ENCODE peak calls at places on chromosomes 13 and 19, in six cellular contexts. One of them, this sample, is unnamed.

GRCh38 chr13:52034616-52035226 is 10.2 kb downstream of the UTP14C start:
- DNase-seq in neural progenitor cell: no peak
- DNase-seq in SK-N-SH: no peak
- DNase-seq in PC-3: no peak
- DNase-seq in MM.1S: no peak
- DNase-seq in GM23338: no peak
- DNase-seq in this sample: no peak

GRCh38 chr13:36745436-36745835 is 71.6 kb downstream of the SERTM1 start:
- DNase-seq in neural progenitor cell: no peak
- DNase-seq in SK-N-SH: no peak
- DNase-seq in PC-3: no peak
- DNase-seq in MM.1S: no peak
- DNase-seq in GM23338: no peak
- DNase-seq in this sample: no peak

GRCh38 chr19:3450796-3451411 is 29.4 kb downstream of the SMIM24 start:
- DNase-seq in neural progenitor cell: no peak
- DNase-seq in SK-N-SH: no peak
- DNase-seq in PC-3: peak; percentile 74
- DNase-seq in MM.1S: peak; percentile 30
- DNase-seq in GM23338: no peak
- DNase-seq in this sample: no peak

GRCh38 chr13:49098771-49099512 is 121.2 kb upstream of the MLNR start:
- DNase-seq in neural progenitor cell: peak; percentile 29
- DNase-seq in SK-N-SH: peak; percentile 9
- DNase-seq in PC-3: no peak
- DNase-seq in MM.1S: peak; percentile 27
- DNase-seq in GM23338: peak; percentile 45
- DNase-seq in this sample: peak; percentile 17

GRCh38 chr13:98570929-98571372 is 6.0 kb downstream of the STK24 start:
- DNase-seq in neural progenitor cell: no peak
- DNase-seq in SK-N-SH: no peak
- DNase-seq in PC-3: peak; percentile 89
- DNase-seq in MM.1S: peak; percentile 94
- DNase-seq in GM23338: no peak
- DNase-seq in this sample: peak; percentile 87

GRCh38 chr13:20460744-20461143 is 64.9 kb downstream of the CRYL1 start:
- DNase-seq in neural progenitor cell: no peak
- DNase-seq in SK-N-SH: no peak
- DNase-seq in PC-3: no peak
- DNase-seq in MM.1S: no peak
- DNase-seq in GM23338: peak; percentile 4
- DNase-seq in this sample: no peak

GRCh38 chr19:1648156-1648925 is 4.1 kb downstream of the TCF3 start:
- DNase-seq in neural progenitor cell: no peak
- DNase-seq in SK-N-SH: no peak
- DNase-seq in PC-3: no peak
- DNase-seq in MM.1S: peak; percentile 86
- DNase-seq in GM23338: no peak
- DNase-seq in this sample: peak; percentile 97

GRCh38 chr19:50535672-50536071 is 22.0 kb upstream of the ASPDH start:
- DNase-seq in neural progenitor cell: no peak
- DNase-seq in SK-N-SH: no peak
- DNase-seq in PC-3: no peak
- DNase-seq in MM.1S: no peak
- DNase-seq in GM23338: no peak
- DNase-seq in this sample: no peak

GRCh38 chr13:42893346-42893745 is 98.7 kb downstream of the EPSTI1 start:
- DNase-seq in neural progenitor cell: no peak
- DNase-seq in SK-N-SH: no peak
- DNase-seq in PC-3: peak; percentile 21
- DNase-seq in MM.1S: no peak
- DNase-seq in GM23338: no peak
- DNase-seq in this sample: no peak

GRCh38 chr13:85313761-85314503 is 485.3 kb downstream of the SLITRK6 start:
- DNase-seq in neural progenitor cell: no peak
- DNase-seq in SK-N-SH: peak; percentile 24
- DNase-seq in PC-3: peak; percentile 78
- DNase-seq in MM.1S: no peak
- DNase-seq in GM23338: no peak
- DNase-seq in this sample: no peak

GRCh38 chr13:77177646-77178045 is 149.2 kb downstream of the MYCBP2 start:
- DNase-seq in neural progenitor cell: no peak
- DNase-seq in SK-N-SH: no peak
- DNase-seq in PC-3: no peak
- DNase-seq in MM.1S: no peak
- DNase-seq in GM23338: no peak
- DNase-seq in this sample: no peak

GRCh38 chr19:4445963-4446668 is 11.5 kb downstream of the UBXN6 start:
- DNase-seq in neural progenitor cell: no peak
- DNase-seq in SK-N-SH: peak; percentile 35
- DNase-seq in PC-3: no peak
- DNase-seq in MM.1S: no peak
- DNase-seq in GM23338: no peak
- DNase-seq in this sample: no peak

GRCh38 chr13:20414475-20415287 is 111.0 kb downstream of the CRYL1 start:
- DNase-seq in neural progenitor cell: no peak
- DNase-seq in SK-N-SH: peak; percentile 41
- DNase-seq in PC-3: no peak
- DNase-seq in MM.1S: no peak
- DNase-seq in GM23338: peak; percentile 69
- DNase-seq in this sample: no peak

GRCh38 chr19:33399745-33400681 is 26.5 kb downstream of the CEBPG start:
- DNase-seq in neural progenitor cell: no peak
- DNase-seq in SK-N-SH: peak; percentile 28
- DNase-seq in PC-3: no peak
- DNase-seq in MM.1S: no peak
- DNase-seq in GM23338: no peak
- DNase-seq in this sample: no peak

GRCh38 chr19:15107056-15108010 is at the start of gene SYDE1:
- DNase-seq in neural progenitor cell: peak; percentile 89
- DNase-seq in SK-N-SH: peak; percentile 88
- DNase-seq in PC-3: peak; percentile 44
- DNase-seq in MM.1S: no peak
- DNase-seq in GM23338: peak; percentile 92
- DNase-seq in this sample: no peak

GRCh38 chr19:33723512-33723911 is 73.2 kb upstream of the KCTD15 start:
- DNase-seq in neural progenitor cell: no peak
- DNase-seq in SK-N-SH: no peak
- DNase-seq in PC-3: no peak
- DNase-seq in MM.1S: no peak
- DNase-seq in GM23338: no peak
- DNase-seq in this sample: no peak

GRCh38 chr13:41196011-41196410 is 1.6 kb upstream of the KBTBD7 start:
- DNase-seq in neural progenitor cell: no peak
- DNase-seq in SK-N-SH: peak; percentile 22
- DNase-seq in PC-3: no peak
- DNase-seq in MM.1S: no peak
- DNase-seq in GM23338: no peak
- DNase-seq in this sample: no peak

GRCh38 chr13:110636701-110637201 is 21.4 kb downstream of the NAXD start:
- DNase-seq in neural progenitor cell: no peak
- DNase-seq in SK-N-SH: no peak
- DNase-seq in PC-3: no peak
- DNase-seq in MM.1S: no peak
- DNase-seq in GM23338: no peak
- DNase-seq in this sample: no peak

GRCh38 chr13:51249254-51249653 is 27.1 kb downstream of the FAM124A start:
- DNase-seq in neural progenitor cell: no peak
- DNase-seq in SK-N-SH: no peak
- DNase-seq in PC-3: peak; percentile 75
- DNase-seq in MM.1S: no peak
- DNase-seq in GM23338: peak; percentile 38
- DNase-seq in this sample: no peak

GRCh38 chr13:99307247-99307646 is at the start of gene GPR183:
- DNase-seq in neural progenitor cell: no peak
- DNase-seq in SK-N-SH: no peak
- DNase-seq in PC-3: no peak
- DNase-seq in MM.1S: no peak
- DNase-seq in GM23338: no peak
- DNase-seq in this sample: no peak

GRCh38 chr19:41136636-41137035 is 22.4 kb downstream of the CYP2F1 start:
- DNase-seq in neural progenitor cell: no peak
- DNase-seq in SK-N-SH: no peak
- DNase-seq in PC-3: no peak
- DNase-seq in MM.1S: no peak
- DNase-seq in GM23338: no peak
- DNase-seq in this sample: no peak

GRCh38 chr13:96792736-96793444 is 201.4 kb downstream of the OXGR1 start:
- DNase-seq in neural progenitor cell: no peak
- DNase-seq in SK-N-SH: no peak
- DNase-seq in PC-3: no peak
- DNase-seq in MM.1S: no peak
- DNase-seq in GM23338: no peak
- DNase-seq in this sample: no peak

GRCh38 chr13:76991432-76991795 is 467 bp upstream of the CLN5 start:
- DNase-seq in neural progenitor cell: peak; percentile 5
- DNase-seq in SK-N-SH: no peak
- DNase-seq in PC-3: peak; percentile 18
- DNase-seq in MM.1S: no peak
- DNase-seq in GM23338: no peak
- DNase-seq in this sample: no peak

GRCh38 chr19:34662919-34663318 is 14.0 kb downstream of the SCGB2B2 start:
- DNase-seq in neural progenitor cell: peak; percentile 53
- DNase-seq in SK-N-SH: peak; percentile 68
- DNase-seq in PC-3: peak; percentile 36
- DNase-seq in MM.1S: peak; percentile 80
- DNase-seq in GM23338: peak; percentile 90
- DNase-seq in this sample: peak; percentile 74

GRCh38 chr13:108609353-108609752 is 20.1 kb upstream of the MYO16 start:
- DNase-seq in neural progenitor cell: peak; percentile 27
- DNase-seq in SK-N-SH: peak; percentile 33
- DNase-seq in PC-3: peak; percentile 57
- DNase-seq in MM.1S: peak; percentile 24
- DNase-seq in GM23338: peak; percentile 69
- DNase-seq in this sample: no peak

GRCh38 chr13:106376411-106377112 is 158.9 kb downstream of the EFNB2 start:
- DNase-seq in neural progenitor cell: no peak
- DNase-seq in SK-N-SH: no peak
- DNase-seq in PC-3: peak; percentile 91
- DNase-seq in MM.1S: no peak
- DNase-seq in GM23338: peak; percentile 30
- DNase-seq in this sample: no peak

GRCh38 chr13:32951580-32951979 is 64.6 kb upstream of the KL start:
- DNase-seq in neural progenitor cell: no peak
- DNase-seq in SK-N-SH: no peak
- DNase-seq in PC-3: no peak
- DNase-seq in MM.1S: no peak
- DNase-seq in GM23338: no peak
- DNase-seq in this sample: no peak

GRCh38 chr19:47729468-47729798 is 15.9 kb upstream of the NOP53 start:
- DNase-seq in neural progenitor cell: peak; percentile 33
- DNase-seq in SK-N-SH: no peak
- DNase-seq in PC-3: peak; percentile 89
- DNase-seq in MM.1S: no peak
- DNase-seq in GM23338: peak; percentile 66
- DNase-seq in this sample: no peak

DNA sequence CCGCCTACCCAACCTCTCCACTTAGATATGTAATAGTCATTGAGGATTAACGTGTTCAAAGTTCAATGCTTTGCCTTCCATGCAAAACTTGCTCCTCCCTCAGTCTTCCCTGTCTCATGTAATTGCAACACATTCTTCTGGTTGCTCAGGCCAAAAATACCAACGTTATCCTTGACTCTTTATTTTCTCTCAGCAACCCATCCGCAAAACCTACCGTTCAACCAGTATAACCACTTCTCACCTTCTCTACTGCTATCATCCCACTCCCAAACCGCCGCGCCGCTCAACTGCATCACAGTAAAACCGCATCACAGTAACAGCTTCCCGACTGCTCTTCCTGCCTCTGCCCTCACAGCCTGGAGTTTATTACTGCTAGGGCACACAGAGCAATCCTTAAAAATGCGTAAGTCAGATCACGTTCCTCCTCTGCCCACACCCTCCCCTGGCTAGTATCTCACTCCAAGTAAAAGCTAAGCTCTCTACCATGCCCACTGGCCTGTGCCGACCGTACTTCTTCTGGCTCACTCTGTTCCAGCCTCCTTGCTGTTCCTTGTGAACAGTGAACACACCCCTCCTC is 8.2 kb downstream of the MTIF3 start:
- DNase-seq in neural progenitor cell: no peak
- DNase-seq in SK-N-SH: no peak
- DNase-seq in PC-3: no peak
- DNase-seq in MM.1S: no peak
- DNase-seq in GM23338: peak; percentile 54
- DNase-seq in this sample: no peak
- H3K27ac ChIP-seq in neural progenitor cell: no peak overlapping the region
- H3K27ac ChIP-seq in SK-N-SH: no peak overlapping the region
- H3K27ac ChIP-seq in PC-3: no peak overlapping the region
- H3K27ac ChIP-seq in MM.1S: no peak overlapping the region
- H3K27ac ChIP-seq in GM23338: peak overlapping the region; percentile 65
- H3K27ac ChIP-seq in this sample: no peak overlapping the region

GRCh38 chr19:49441960-49442350 is 628 bp upstream of the SLC17A7 start:
- DNase-seq in neural progenitor cell: no peak
- DNase-seq in SK-N-SH: peak; percentile 10
- DNase-seq in PC-3: no peak
- DNase-seq in MM.1S: no peak
- DNase-seq in GM23338: no peak
- DNase-seq in this sample: no peak

GRCh38 chr19:49441210-49441959 is at the start of gene SLC17A7:
- DNase-seq in neural progenitor cell: peak; percentile 86
- DNase-seq in SK-N-SH: peak; percentile 85
- DNase-seq in PC-3: peak; percentile 40
- DNase-seq in MM.1S: no peak
- DNase-seq in GM23338: peak; percentile 90
- DNase-seq in this sample: peak; percentile 45

GRCh38 chr19:49442354-49442753 is 1.0 kb upstream of the SLC17A7 start:
- DNase-seq in neural progenitor cell: peak; percentile 67
- DNase-seq in SK-N-SH: no peak
- DNase-seq in PC-3: peak; percentile 20
- DNase-seq in MM.1S: no peak
- DNase-seq in GM23338: peak; percentile 86
- DNase-seq in this sample: no peak

GRCh38 chr19:49442793-49443365 is 1.6 kb upstream of the SLC17A7 start:
- DNase-seq in neural progenitor cell: peak; percentile 99
- DNase-seq in SK-N-SH: peak; percentile 91
- DNase-seq in PC-3: peak; percentile 92
- DNase-seq in MM.1S: peak; percentile 57
- DNase-seq in GM23338: peak; percentile 100
- DNase-seq in this sample: peak; percentile 72

GRCh38 chr19:49443366-49444099 is 2.2 kb upstream of the SLC17A7 start:
- DNase-seq in neural progenitor cell: peak; percentile 99
- DNase-seq in SK-N-SH: peak; percentile 91
- DNase-seq in PC-3: peak; percentile 98
- DNase-seq in MM.1S: peak; percentile 93
- DNase-seq in GM23338: peak; percentile 98
- DNase-seq in this sample: peak; percentile 97
- H2AFZ ChIP-seq in neural progenitor cell: peak overlapping the region; percentile 78
- H2AFZ ChIP-seq in SK-N-SH: peak overlapping the region; percentile 98
- H2AFZ ChIP-seq in PC-3: peak overlapping the region; percentile 100
- H2AFZ ChIP-seq in MM.1S: peak overlapping the region; percentile 99
- H2AFZ ChIP-seq in GM23338: peak overlapping the region; percentile 100
- H2AFZ ChIP-seq in this sample: peak overlapping the region; percentile 92

GRCh38 chr19:43820098-43820860 is 6.8 kb upstream of the ZNF283 start:
- DNase-seq in neural progenitor cell: no peak
- DNase-seq in SK-N-SH: peak; percentile 49
- DNase-seq in PC-3: no peak
- DNase-seq in MM.1S: no peak
- DNase-seq in GM23338: peak; percentile 91
- DNase-seq in this sample: no peak
- TF ChIP-seq EZH2phosphoT487 in neural progenitor cell: no peak
- TF ChIP-seq EZH2phosphoT487 in SK-N-SH: no peak
- TF ChIP-seq EZH2phosphoT487 in PC-3: no peak
- TF ChIP-seq EZH2phosphoT487 in MM.1S: no peak
- TF ChIP-seq EZH2phosphoT487 in GM23338: no peak
- TF ChIP-seq EZH2phosphoT487 in this sample: no peak

GRCh38 chr19:57813919-57814504 is 701 bp downstream of the ZNF552 start:
- DNase-seq in neural progenitor cell: no peak
- DNase-seq in SK-N-SH: no peak
- DNase-seq in PC-3: peak; percentile 58
- DNase-seq in MM.1S: no peak
- DNase-seq in GM23338: peak; percentile 34
- DNase-seq in this sample: no peak
- H3K27ac ChIP-seq in neural progenitor cell: no peak overlapping the region
- H3K27ac ChIP-seq in SK-N-SH: peak overlapping the region; percentile 49
- H3K27ac ChIP-seq in PC-3: peak overlapping the region; percentile 22
- H3K27ac ChIP-seq in MM.1S: peak overlapping the region; percentile 35
- H3K27ac ChIP-seq in GM23338: peak overlapping the region; percentile 30
- H3K27ac ChIP-seq in this sample: no peak overlapping the region